ENCODE peak calls at places on chromosome 9, in seven cellular contexts. M is GM12878, L is sigmoid colon, I is A549, X is ovary, C is tibial nerve, J is H1. H is an unnamed sample.

GRCh38 chr9:109101202-109101595 is 18.5 kb downstream of the TMEM245 start:
- DNase-seq in M (no peak), I (no peak), X (no peak), C (no peak), L (no peak), J (no peak), H (no peak)

GRCh38 chr9:9556865-9557803 is 1055.7 kb downstream of the PTPRD start:
- DNase-seq in X (no peak), L (no peak), M (no peak), J (no peak), I (no peak), C (no peak), H (no peak)

GRCh38 chr9:13263511-13263910 is 16.0 kb downstream of the MPDZ start:
- DNase-seq in C (no peak), J (no peak), L (no peak), X (no peak), I (no peak), M (no peak), H (no peak)

GRCh38 chr9:113772121-113772885 is 103.8 kb upstream of the ZNF618 start:
- DNase-seq in M (no peak), X (no peak), C (no peak), L (no peak), J (no peak), I (no peak), H (no peak)

GRCh38 chr9:92723299-92723625 is 41.4 kb downstream of the BICD2 start:
- DNase-seq in M (no peak), C (no peak), L (no peak), J (no peak), X (no peak), I (no peak), H (no peak)

GRCh38 chr9:4590430-4591122 is 71.5 kb upstream of the PLPP6 start:
- DNase-seq in X (no peak), I (no peak), C (no peak), L (no peak), M (no peak), J (no peak), H (no peak)

GRCh38 chr9:33300546-33300945 is 10.2 kb downstream of the NFX1 start:
- DNase-seq in I (no peak), X (no peak), J (no peak), L (no peak), C (no peak), M (no peak), H (no peak)

GRCh38 chr9:35962126-35962906 is 4.4 kb upstream of the OR2S2 start:
- DNase-seq in C (no peak), J (peak), L (peak), X (no peak), I (no peak), M (no peak), H (peak)

GRCh38 chr9:124784503-124784902 is 7.6 kb downstream of the OLFML2A start:
- DNase-seq in C (no peak), M (no peak), I (no peak), L (no peak), X (no peak), J (no peak), H (no peak)

GRCh38 chr9:92882276-92882675 is 4.4 kb upstream of the ZNF484 start:
- DNase-seq in I (no peak), C (no peak), M (no peak), J (peak), L (no peak), X (no peak), H (no peak)

GRCh38 chr9:95192631-95193030 is 124.9 kb downstream of the FANCC start:
- DNase-seq in C (no peak), J (no peak), M (no peak), X (no peak), L (no peak), I (no peak), H (no peak)

GRCh38 chr9:123507992-123508391 is 152.0 kb downstream of the CRB2 start:
- DNase-seq in J (no peak), I (no peak), C (no peak), X (no peak), M (no peak), L (no peak), H (no peak)

GRCh38 chr9:88920645-88921044 is 70.6 kb upstream of the S1PR3 start:
- DNase-seq in L (no peak), J (no peak), C (no peak), M (no peak), I (no peak), X (no peak), H (no peak)

GRCh38 chr9:77011973-77012817 is 7.3 kb upstream of the FOXB2 start:
- DNase-seq in M (no peak), L (no peak), I (no peak), J (peak), C (peak), X (peak), H (peak)

GRCh38 chr9:959105-959504 is 17.4 kb upstream of the DMRT3 start:
- DNase-seq in C (no peak), X (no peak), M (no peak), J (no peak), I (no peak), L (no peak), H (no peak)

GRCh38 chr9:70073193-70073592 is 29.5 kb downstream of the MAMDC2 start:
- DNase-seq in J (no peak), M (no peak), X (no peak), I (no peak), C (no peak), L (no peak), H (no peak)

GRCh38 chr9:9499546-9499945 is 1113.3 kb downstream of the PTPRD start:
- DNase-seq in C (no peak), M (no peak), L (no peak), I (no peak), X (no peak), J (no peak), H (no peak)

GRCh38 chr9:116543731-116544400 is 143.2 kb upstream of the TRIM32 start:
- DNase-seq in I (no peak), X (no peak), L (no peak), J (no peak), M (no peak), C (no peak), H (no peak)

GRCh38 chr9:136399176-136400037 is 563 bp downstream of the SNAPC4 start:
- DNase-seq in X (peak), J (no peak), I (no peak), M (no peak), L (no peak), C (no peak), H (no peak)

GRCh38 chr9:84146893-84147705 is 166.5 kb downstream of the RMI1 start:
- DNase-seq in J (no peak), I (no peak), M (no peak), C (no peak), L (no peak), X (no peak), H (no peak)

GRCh38 chr9:9752722-9753121 is 860.1 kb downstream of the PTPRD start:
- DNase-seq in L (no peak), M (no peak), J (no peak), I (no peak), X (no peak), C (peak), H (peak)

GRCh38 chr9:13186091-13186490 is 93.4 kb downstream of the MPDZ start:
- DNase-seq in M (no peak), C (no peak), X (no peak), I (no peak), L (no peak), J (no peak), H (no peak)

GRCh38 chr9:70609542-70610286 is 195.3 kb upstream of the KLF9 start:
- DNase-seq in C (peak), L (peak), I (no peak), M (no peak), X (peak), J (no peak), H (peak)

GRCh38 chr9:33161011-33161588 is 6.0 kb downstream of the B4GALT1 start:
- DNase-seq in C (no peak), J (no peak), L (peak), I (peak), M (no peak), X (peak), H (peak)

GRCh38 chr9:36598281-36598680 is 25.6 kb downstream of the MELK start:
- DNase-seq in M (no peak), C (no peak), I (no peak), X (no peak), L (no peak), J (no peak), H (no peak)

GRCh38 chr9:120191141-120191540 is 388.8 kb downstream of the CDK5RAP2 start:
- DNase-seq in J (no peak), X (no peak), I (no peak), C (no peak), L (no peak), M (no peak), H (no peak)
- TF ChIP-seq CTCF in J (no peak), X (no peak), I (no peak), C (no peak), L (no peak), M (no peak), H (no peak)

GRCh38 chr9:126429190-126429589 is 102.6 kb downstream of the MVB12B start:
- DNase-seq in M (no peak), L (no peak), I (no peak), C (no peak), X (no peak), J (no peak), H (no peak)
- TF ChIP-seq EP300 in M (no peak), L (no peak), I (no peak), C (no peak), X (no peak), J (no peak), H (no peak)

GRCh38 chr9:37937403-37937802 is 33.5 kb upstream of the SLC25A51 start:
- DNase-seq in J (no peak), C (no peak), X (no peak), L (no peak), M (no peak), I (no peak), H (no peak)

GRCh38 chr9:37936376-37936775 is 32.4 kb upstream of the SLC25A51 start:
- DNase-seq in C (no peak), I (no peak), L (no peak), J (no peak), X (no peak), M (no peak), H (no peak)

GRCh38 chr9:37939575-37940095 is 35.7 kb upstream of the SLC25A51 start:
- DNase-seq in J (no peak), I (no peak), M (no peak), C (no peak), L (no peak), X (no peak), H (no peak)

GRCh38 chr9:37936965-37937364 is 33.0 kb upstream of the SLC25A51 start:
- DNase-seq in L (no peak), J (no peak), I (no peak), C (no peak), M (no peak), X (no peak), H (no peak)

DNA sequence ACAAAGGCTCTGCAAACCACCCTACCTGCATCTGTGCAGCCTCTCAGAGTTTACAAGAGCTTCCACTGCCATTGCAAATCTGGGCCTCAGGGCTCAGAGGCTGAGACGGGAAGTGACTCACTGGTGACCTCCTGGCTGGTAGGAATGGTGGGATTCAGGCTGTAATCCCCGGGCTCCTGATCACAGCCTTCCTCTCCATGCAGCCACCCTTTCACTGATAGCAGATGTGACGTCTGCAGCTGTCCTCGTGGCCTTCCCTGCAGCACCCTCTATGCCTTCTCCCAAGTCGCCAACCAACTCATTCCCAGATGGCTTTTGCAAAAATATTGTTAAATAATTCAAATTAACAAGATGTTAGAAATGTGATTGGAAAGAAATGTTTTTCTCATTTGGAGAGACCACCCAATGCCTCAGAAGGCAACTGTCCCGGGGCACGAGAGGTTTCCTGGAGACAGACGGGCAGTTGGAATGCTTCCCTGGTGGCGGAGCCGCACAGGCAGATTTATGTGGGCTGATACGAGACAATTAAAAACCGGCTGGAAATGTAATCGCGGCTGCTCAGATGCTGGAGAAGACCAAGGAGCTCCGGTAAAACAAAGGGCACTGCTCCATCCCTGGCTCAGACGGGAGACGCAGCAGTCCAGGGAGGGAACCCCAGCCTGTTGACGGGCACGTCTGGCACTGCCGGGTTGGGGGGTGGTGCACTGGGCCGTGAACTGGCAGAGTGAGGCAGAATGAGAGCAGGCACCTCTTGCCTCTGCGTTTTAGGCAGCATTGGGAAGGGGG is 34.4 kb upstream of the SLC25A51 start:
- DNase-seq in L (no peak), I (no peak), M (no peak), J (no peak), C (no peak), X (no peak), H (no peak)
- TF ChIP-seq CTCF in L (no peak), I (no peak), M (no peak), J (no peak), C (no peak), X (no peak), H (no peak)

GRCh38 chr9:133477992-133478850 is 678 bp downstream of the SLC2A6 start:
- DNase-seq in C (no peak), M (no peak), J (no peak), X (peak), L (no peak), I (no peak), H (no peak)
- TF ChIP-seq EP300 in C (no peak), M (peak), J (no peak), X (no peak), L (no peak), I (no peak), H (no peak)

GRCh38 chr9:31541626-31542025 is 842.8 kb upstream of the ACO1 start:
- DNase-seq in L (no peak), I (no peak), J (no peak), M (no peak), C (no peak), X (no peak), H (no peak)

GRCh38 chr9:31542384-31543055 is 841.9 kb upstream of the ACO1 start:
- DNase-seq in M (peak), L (peak), X (peak), C (no peak), I (no peak), J (no peak), H (peak)
- TF ChIP-seq CTCF in M (peak), L (no peak), X (peak), C (peak), I (no peak), J (no peak), H (peak)